ENCODE peak calls at places on chromosomes 12 and 14, in eight cellular contexts. One of them, this sample, is unnamed.

GRCh38 chr14:98964171-98964570 is 307.8 kb downstream of the BCL11B start:
- DNase-seq in fibroblast of lung: no peak
- DNase-seq in IMR-90: no peak
- DNase-seq in A549: no peak
- DNase-seq in LNCaP clone FGC: no peak
- DNase-seq in omental fat pad: no peak
- DNase-seq in tibial artery: no peak
- DNase-seq in lower lobe of right lung: no peak
- DNase-seq in this sample: no peak

GRCh38 chr14:31510222-31510621 is 22.4 kb upstream of the GPR33 start:
- DNase-seq in LNCaP clone FGC: peak; percentile 6
- DNase-seq in omental fat pad: no peak
- DNase-seq in A549: peak; percentile 16
- DNase-seq in IMR-90: peak; percentile 10
- DNase-seq in fibroblast of lung: peak; percentile 4
- DNase-seq in tibial artery: no peak
- DNase-seq in lower lobe of right lung: no peak
- DNase-seq in this sample: no peak

GRCh38 chr12:79615596-79616560 is 74.9 kb downstream of the PAWR start:
- DNase-seq in lower lobe of right lung: no peak
- DNase-seq in LNCaP clone FGC: no peak
- DNase-seq in omental fat pad: no peak
- DNase-seq in IMR-90: no peak
- DNase-seq in A549: no peak
- DNase-seq in fibroblast of lung: no peak
- DNase-seq in tibial artery: no peak
- DNase-seq in this sample: no peak

GRCh38 chr12:117234441-117234840 is 44.2 kb upstream of the FBXO21 start:
- DNase-seq in lower lobe of right lung: no peak
- DNase-seq in omental fat pad: no peak
- DNase-seq in IMR-90: no peak
- DNase-seq in fibroblast of lung: no peak
- DNase-seq in tibial artery: no peak
- DNase-seq in LNCaP clone FGC: no peak
- DNase-seq in A549: no peak
- DNase-seq in this sample: no peak

GRCh38 chr12:13165578-13166120 is 30.9 kb upstream of the EMP1 start:
- DNase-seq in IMR-90: peak; percentile 78
- DNase-seq in omental fat pad: peak; percentile 71
- DNase-seq in fibroblast of lung: peak; percentile 79
- DNase-seq in LNCaP clone FGC: peak; percentile 30
- DNase-seq in A549: peak; percentile 46
- DNase-seq in lower lobe of right lung: peak; percentile 81
- DNase-seq in tibial artery: peak; percentile 80
- DNase-seq in this sample: peak; percentile 88

GRCh38 chr14:67385120-67385519 is 25.0 kb downstream of the EIF2S1 start:
- DNase-seq in lower lobe of right lung: no peak
- DNase-seq in LNCaP clone FGC: peak; percentile 82
- DNase-seq in omental fat pad: no peak
- DNase-seq in tibial artery: no peak
- DNase-seq in IMR-90: no peak
- DNase-seq in fibroblast of lung: no peak
- DNase-seq in A549: no peak
- DNase-seq in this sample: no peak

GRCh38 chr12:94909609-94910008 is 93.9 kb downstream of the NDUFA12 start:
- DNase-seq in IMR-90: no peak
- DNase-seq in tibial artery: no peak
- DNase-seq in fibroblast of lung: no peak
- DNase-seq in omental fat pad: no peak
- DNase-seq in A549: no peak
- DNase-seq in LNCaP clone FGC: no peak
- DNase-seq in lower lobe of right lung: no peak
- DNase-seq in this sample: no peak

GRCh38 chr12:31491819-31492598 is 98.9 kb downstream of the DENND5B start:
- DNase-seq in omental fat pad: no peak
- DNase-seq in tibial artery: no peak
- DNase-seq in A549: peak; percentile 77
- DNase-seq in IMR-90: peak; percentile 85
- DNase-seq in lower lobe of right lung: no peak
- DNase-seq in fibroblast of lung: peak; percentile 94
- DNase-seq in LNCaP clone FGC: peak; percentile 56
- DNase-seq in this sample: no peak

GRCh38 chr14:73810478-73811163 is 41.0 kb upstream of the PTGR2 start:
- DNase-seq in IMR-90: no peak
- DNase-seq in lower lobe of right lung: no peak
- DNase-seq in omental fat pad: no peak
- DNase-seq in LNCaP clone FGC: no peak
- DNase-seq in fibroblast of lung: no peak
- DNase-seq in A549: no peak
- DNase-seq in tibial artery: no peak
- DNase-seq in this sample: no peak

GRCh38 chr12:64825143-64826011 is 930 bp downstream of the TBC1D30 start:
- DNase-seq in LNCaP clone FGC: no peak
- DNase-seq in lower lobe of right lung: no peak
- DNase-seq in omental fat pad: no peak
- DNase-seq in A549: no peak
- DNase-seq in fibroblast of lung: no peak
- DNase-seq in IMR-90: no peak
- DNase-seq in tibial artery: no peak
- DNase-seq in this sample: no peak

GRCh38 chr12:68943848-68944247 is 10.9 kb upstream of the CPM start:
- DNase-seq in IMR-90: no peak
- DNase-seq in A549: no peak
- DNase-seq in omental fat pad: no peak
- DNase-seq in fibroblast of lung: no peak
- DNase-seq in LNCaP clone FGC: no peak
- DNase-seq in tibial artery: no peak
- DNase-seq in lower lobe of right lung: no peak
- DNase-seq in this sample: no peak

GRCh38 chr12:64674367-64674922 is 64.2 kb downstream of the RASSF3 start:
- DNase-seq in lower lobe of right lung: no peak
- DNase-seq in LNCaP clone FGC: no peak
- DNase-seq in A549: no peak
- DNase-seq in omental fat pad: no peak
- DNase-seq in IMR-90: no peak
- DNase-seq in tibial artery: no peak
- DNase-seq in fibroblast of lung: no peak
- DNase-seq in this sample: no peak

GRCh38 chr12:93245543-93245942 is 132.2 kb upstream of the NUDT4 start:
- DNase-seq in omental fat pad: no peak
- DNase-seq in LNCaP clone FGC: no peak
- DNase-seq in lower lobe of right lung: no peak
- DNase-seq in fibroblast of lung: no peak
- DNase-seq in A549: no peak
- DNase-seq in IMR-90: no peak
- DNase-seq in tibial artery: no peak
- DNase-seq in this sample: no peak

GRCh38 chr12:1529862-1530591 is 64.4 kb downstream of the FBXL14 start:
- DNase-seq in omental fat pad: no peak
- DNase-seq in tibial artery: no peak
- DNase-seq in LNCaP clone FGC: no peak
- DNase-seq in lower lobe of right lung: no peak
- DNase-seq in IMR-90: no peak
- DNase-seq in fibroblast of lung: peak; percentile 12
- DNase-seq in A549: no peak
- DNase-seq in this sample: no peak

GRCh38 chr12:121838096-121838495 is 20.6 kb downstream of the HPD start:
- DNase-seq in lower lobe of right lung: no peak
- DNase-seq in omental fat pad: no peak
- DNase-seq in fibroblast of lung: no peak
- DNase-seq in LNCaP clone FGC: no peak
- DNase-seq in IMR-90: no peak
- DNase-seq in tibial artery: no peak
- DNase-seq in A549: no peak
- DNase-seq in this sample: no peak

DNA sequence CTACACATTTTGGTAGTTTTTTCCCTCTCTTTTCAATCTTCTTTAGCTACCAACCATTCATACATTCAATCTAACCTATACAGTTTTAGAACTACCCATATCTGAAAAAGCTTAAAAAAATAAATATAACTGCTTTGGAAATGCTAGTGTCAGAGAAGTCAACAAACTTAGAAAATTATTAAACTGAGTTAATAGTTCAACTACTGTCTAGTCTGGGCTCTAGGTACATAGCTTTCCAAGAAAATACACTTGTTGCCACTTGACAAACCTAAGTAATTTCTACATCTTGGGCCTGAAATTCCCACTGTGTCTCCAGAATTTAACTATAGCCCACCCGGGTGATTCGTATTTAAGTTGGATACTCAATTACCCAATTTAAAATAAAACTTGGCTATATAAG is 22.1 kb downstream of the GTF2A1 start:
- DNase-seq in LNCaP clone FGC: no peak
- DNase-seq in omental fat pad: no peak
- DNase-seq in A549: no peak
- DNase-seq in tibial artery: no peak
- DNase-seq in IMR-90: no peak
- DNase-seq in fibroblast of lung: no peak
- DNase-seq in lower lobe of right lung: no peak
- DNase-seq in this sample: no peak
- TF ChIP-seq CTCF in LNCaP clone FGC: no peak
- TF ChIP-seq CTCF in omental fat pad: no peak
- TF ChIP-seq CTCF in A549: no peak
- TF ChIP-seq CTCF in tibial artery: no peak
- TF ChIP-seq CTCF in IMR-90: no peak
- TF ChIP-seq CTCF in fibroblast of lung: no peak
- TF ChIP-seq CTCF in lower lobe of right lung: no peak
- TF ChIP-seq CTCF in this sample: no peak

DNA sequence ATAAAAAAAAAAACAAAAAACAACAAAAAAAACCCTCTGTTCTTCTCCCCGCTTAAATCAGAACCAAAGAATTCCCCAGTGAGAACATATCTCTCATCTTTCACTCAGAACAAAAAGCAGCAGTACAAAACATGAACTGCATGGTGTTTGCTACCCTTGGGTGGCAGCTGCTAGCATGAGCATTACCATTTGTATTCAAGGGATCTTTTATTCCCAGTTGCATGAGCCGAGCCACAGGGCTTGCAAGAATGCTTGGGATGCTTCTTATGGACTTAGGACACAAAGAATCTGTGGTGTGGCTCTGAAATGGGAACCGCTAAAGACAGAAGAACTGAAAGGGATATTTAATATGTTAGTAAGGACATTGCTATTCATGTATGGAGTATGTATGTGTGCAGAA is 190.6 kb downstream of the TMX1 start:
- DNase-seq in tibial artery: no peak
- DNase-seq in omental fat pad: no peak
- DNase-seq in lower lobe of right lung: no peak
- DNase-seq in fibroblast of lung: peak; percentile 69
- DNase-seq in A549: no peak
- DNase-seq in LNCaP clone FGC: no peak
- DNase-seq in IMR-90: no peak
- DNase-seq in this sample: no peak
- TF ChIP-seq CTCF in tibial artery: no peak
- TF ChIP-seq CTCF in omental fat pad: no peak
- TF ChIP-seq CTCF in lower lobe of right lung: no peak
- TF ChIP-seq CTCF in fibroblast of lung: no peak
- TF ChIP-seq CTCF in A549: no peak
- TF ChIP-seq CTCF in LNCaP clone FGC: no peak
- TF ChIP-seq CTCF in IMR-90: no peak
- TF ChIP-seq CTCF in this sample: no peak

DNA sequence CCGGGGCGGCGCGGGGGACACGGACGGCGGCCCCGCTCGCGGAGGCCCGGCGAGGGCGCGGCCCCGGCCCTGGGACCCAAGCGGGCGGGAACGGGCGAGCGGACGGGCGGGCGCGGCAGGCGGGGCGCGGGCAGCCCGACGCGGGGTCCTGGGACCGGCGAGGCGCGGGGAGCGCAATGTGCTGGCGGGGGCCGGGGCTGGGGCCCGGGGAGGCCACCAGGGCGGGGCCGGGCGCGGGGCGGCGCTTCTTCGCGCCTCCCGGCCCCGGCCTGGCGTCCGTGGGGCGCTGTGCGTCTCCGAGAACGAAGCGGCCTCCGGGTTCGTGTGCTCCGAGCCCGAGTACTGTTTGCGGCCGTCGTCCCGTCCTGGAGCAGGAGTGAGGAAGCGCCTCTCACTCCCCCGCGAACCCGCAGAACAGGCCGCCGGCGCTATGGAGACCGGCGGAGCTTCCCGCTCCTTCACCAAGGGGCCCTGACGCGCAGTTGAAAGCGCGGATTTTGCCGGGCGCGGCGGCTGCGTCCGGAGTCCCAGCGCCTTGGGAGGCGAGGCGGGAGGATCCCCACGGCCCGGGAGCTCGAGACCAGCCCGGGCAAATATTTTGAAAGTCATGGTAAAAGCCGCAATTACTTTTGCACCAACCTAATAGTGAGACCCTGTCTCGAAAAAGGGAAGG is 415 bp upstream of the ANKLE2 start:
- DNase-seq in LNCaP clone FGC: peak; percentile 52
- DNase-seq in omental fat pad: peak; percentile 39
- DNase-seq in A549: peak; percentile 93
- DNase-seq in lower lobe of right lung: peak; percentile 91
- DNase-seq in fibroblast of lung: peak; percentile 88
- DNase-seq in IMR-90: peak; percentile 87
- DNase-seq in tibial artery: peak; percentile 73
- DNase-seq in this sample: peak; percentile 77
- TF ChIP-seq CTCF in LNCaP clone FGC: peak; percentile 28
- TF ChIP-seq CTCF in omental fat pad: no peak
- TF ChIP-seq CTCF in A549: peak; percentile 19
- TF ChIP-seq CTCF in lower lobe of right lung: peak; percentile 39
- TF ChIP-seq CTCF in fibroblast of lung: no peak
- TF ChIP-seq CTCF in IMR-90: peak; percentile 23
- TF ChIP-seq CTCF in tibial artery: peak; percentile 19
- TF ChIP-seq CTCF in this sample: peak; percentile 25

GRCh38 chr12:101490286-101490920 is 15.3 kb downstream of the SPIC start:
- DNase-seq in lower lobe of right lung: no peak
- DNase-seq in A549: peak; percentile 62
- DNase-seq in fibroblast of lung: no peak
- DNase-seq in tibial artery: no peak
- DNase-seq in IMR-90: no peak
- DNase-seq in omental fat pad: no peak
- DNase-seq in LNCaP clone FGC: peak; percentile 67
- DNase-seq in this sample: no peak
- TF ChIP-seq CTCF in lower lobe of right lung: peak; percentile 52
- TF ChIP-seq CTCF in A549: peak; percentile 27
- TF ChIP-seq CTCF in fibroblast of lung: peak; percentile 41
- TF ChIP-seq CTCF in tibial artery: no peak
- TF ChIP-seq CTCF in IMR-90: no peak
- TF ChIP-seq CTCF in omental fat pad: no peak
- TF ChIP-seq CTCF in LNCaP clone FGC: peak; percentile 85
- TF ChIP-seq CTCF in this sample: no peak

GRCh38 chr14:24690492-24690891 is 56.5 kb upstream of the GZMB start:
- DNase-seq in fibroblast of lung: no peak
- DNase-seq in IMR-90: no peak
- DNase-seq in LNCaP clone FGC: no peak
- DNase-seq in tibial artery: no peak
- DNase-seq in lower lobe of right lung: no peak
- DNase-seq in omental fat pad: no peak
- DNase-seq in A549: no peak
- DNase-seq in this sample: no peak
- TF ChIP-seq CTCF in fibroblast of lung: no peak
- TF ChIP-seq CTCF in IMR-90: no peak
- TF ChIP-seq CTCF in LNCaP clone FGC: no peak
- TF ChIP-seq CTCF in tibial artery: no peak
- TF ChIP-seq CTCF in lower lobe of right lung: no peak
- TF ChIP-seq CTCF in omental fat pad: no peak
- TF ChIP-seq CTCF in A549: no peak
- TF ChIP-seq CTCF in this sample: no peak

DNA sequence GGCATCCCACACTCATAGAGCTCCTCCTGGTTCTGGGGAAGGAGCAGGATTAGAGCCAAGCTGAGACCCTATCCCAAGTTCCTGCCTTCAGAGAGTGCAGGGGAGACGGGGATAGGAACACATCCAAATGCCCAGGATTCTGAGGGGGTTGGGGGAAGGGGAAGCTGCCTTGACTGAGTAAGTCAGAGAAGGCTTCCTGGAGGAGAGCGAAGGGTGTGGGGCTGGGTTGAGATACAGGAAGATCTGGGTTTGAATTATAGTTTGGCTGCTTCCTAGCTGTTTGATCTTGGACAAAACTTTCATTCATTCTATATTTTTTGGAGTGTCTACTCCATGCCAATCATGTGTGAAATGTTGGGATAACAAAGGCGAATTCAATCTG is 8.0 kb upstream of the AQP2 start:
- DNase-seq in tibial artery: no peak
- DNase-seq in IMR-90: no peak
- DNase-seq in A549: no peak
- DNase-seq in lower lobe of right lung: no peak
- DNase-seq in omental fat pad: no peak
- DNase-seq in LNCaP clone FGC: no peak
- DNase-seq in fibroblast of lung: no peak
- DNase-seq in this sample: peak; percentile 8
- TF ChIP-seq CTCF in tibial artery: no peak
- TF ChIP-seq CTCF in IMR-90: no peak
- TF ChIP-seq CTCF in A549: no peak
- TF ChIP-seq CTCF in lower lobe of right lung: no peak
- TF ChIP-seq CTCF in omental fat pad: no peak
- TF ChIP-seq CTCF in LNCaP clone FGC: no peak
- TF ChIP-seq CTCF in fibroblast of lung: no peak
- TF ChIP-seq CTCF in this sample: no peak